ENCODE peak calls at places on chromosomes 1 and 21, in six cellular contexts. S is H9, D is Caco-2, Y is HFF-Myc, K is RWPE1, O is K562. X is an unnamed sample.

GRCh38 chr1:247054992-247055415 is 23.6 kb downstream of the ZNF670 start:
- DNase-seq in D (no peak), K (no peak), O (no peak), Y (no peak), S (no peak), X (no peak)

GRCh38 chr1:166974647-166975345 is 544 bp downstream of the ILDR2 start:
- DNase-seq in D (no peak), K (no peak), Y (no peak), S (no peak), O (no peak), X (no peak)

GRCh38 chr1:51296379-51297357 is 33.7 kb downstream of the TTC39A start:
- DNase-seq in K (peak; percentile 78), Y (peak; percentile 58), D (peak; percentile 88), S (peak; percentile 95), O (peak; percentile 90), X (peak; percentile 92)

GRCh38 chr1:9593492-9594465 is 5.1 kb downstream of the TMEM201 start:
- DNase-seq in D (peak; percentile 24), O (peak; percentile 83), Y (peak; percentile 68), S (peak; percentile 93), K (peak; percentile 75), X (peak; percentile 82)

GRCh38 chr1:168202941-168203654 is 22.7 kb upstream of the SFT2D2 start:
- DNase-seq in O (no peak), S (no peak), D (no peak), Y (peak; percentile 88), K (no peak), X (no peak)

GRCh38 chr1:235998812-235999211 is 66.1 kb downstream of the NID1 start:
- DNase-seq in S (no peak), O (no peak), D (no peak), Y (peak; percentile 69), K (no peak), X (no peak)

GRCh38 chr1:53449026-53449425 is 10.2 kb upstream of the DMRTB1 start:
- DNase-seq in K (peak; percentile 15), Y (no peak), S (no peak), D (no peak), O (no peak), X (no peak)

GRCh38 chr21:32257952-32258785 is 20.7 kb downstream of the MIS18A start:
- DNase-seq in O (peak; percentile 76), Y (peak; percentile 70), S (peak; percentile 68), K (peak; percentile 76), D (peak; percentile 72), X (peak; percentile 65)

GRCh38 chr21:42829954-42830353 is 49.4 kb downstream of the WDR4 start:
- DNase-seq in Y (no peak), D (no peak), K (no peak), S (no peak), O (no peak), X (no peak)

GRCh38 chr1:30285461-30286050 is 437.8 kb downstream of the MATN1 start:
- DNase-seq in K (no peak), D (no peak), O (no peak), Y (no peak), S (no peak), X (no peak)

GRCh38 chr21:31875424-31876097 is 2.7 kb downstream of the HUNK start:
- DNase-seq in O (no peak), K (no peak), Y (no peak), S (no peak), D (no peak), X (no peak)

GRCh38 chr1:201676061-201676644 is 137.2 kb downstream of the NAV1 start:
- DNase-seq in O (no peak), S (peak; percentile 59), K (no peak), D (no peak), Y (no peak), X (no peak)

GRCh38 chr1:10236405-10237156 is 26.2 kb downstream of the KIF1B start:
- DNase-seq in K (no peak), S (no peak), Y (no peak), D (no peak), O (no peak), X (no peak)

GRCh38 chr1:77051406-77051805 is 167.8 kb downstream of the PIGK start:
- DNase-seq in O (no peak), D (no peak), S (no peak), K (no peak), Y (no peak), X (no peak)

GRCh38 chr1:56223962-56224361 is 355.4 kb downstream of the PLPP3 start:
- DNase-seq in K (no peak), S (no peak), O (no peak), Y (no peak), D (no peak), X (no peak)

GRCh38 chr1:22641906-22642636 is 1.4 kb upstream of the C1QC start:
- DNase-seq in D (peak; percentile 84), S (peak; percentile 81), O (peak; percentile 94), K (peak; percentile 78), Y (no peak), X (peak; percentile 90)

GRCh38 chr1:203148127-203148526 is 20.6 kb downstream of the ADORA1 start:
- DNase-seq in K (peak; percentile 60), Y (no peak), D (no peak), S (peak; percentile 63), O (peak; percentile 64), X (no peak)

GRCh38 chr1:151828931-151829330 is 2.7 kb downstream of the RORC start:
- DNase-seq in K (peak; percentile 49), O (peak; percentile 65), D (peak; percentile 24), S (peak; percentile 83), Y (no peak), X (no peak)

GRCh38 chr1:43980255-43981134 is 1.5 kb downstream of the B4GALT2 start:
- DNase-seq in D (no peak), S (no peak), K (peak; percentile 64), O (no peak), Y (no peak), X (no peak)

GRCh38 chr1:181396171-181396670 is 87.1 kb upstream of the CACNA1E start:
- DNase-seq in Y (no peak), K (no peak), O (no peak), D (no peak), S (no peak), X (no peak)

GRCh38 chr1:94792473-94792875 is 27.7 kb upstream of the SLC44A3 start:
- DNase-seq in D (no peak), O (no peak), S (no peak), Y (peak; percentile 63), K (no peak), X (no peak)

GRCh38 chr1:232780354-232780753 is 24.9 kb upstream of the MAP10 start:
- DNase-seq in Y (no peak), K (no peak), O (no peak), D (no peak), S (no peak), X (no peak)

GRCh38 chr1:243708210-243708609 is 141.8 kb downstream of the AKT3 start:
- DNase-seq in D (no peak), Y (no peak), K (peak; percentile 5), O (no peak), S (no peak), X (no peak)

GRCh38 chr21:40706806-40707205 is 140.2 kb downstream of the DSCAM start:
- DNase-seq in D (no peak), O (no peak), S (no peak), K (no peak), Y (no peak), X (no peak)

GRCh38 chr1:35499652-35500176 is 57.5 kb downstream of the KIAA0319L start:
- DNase-seq in S (no peak), O (peak; percentile 79), Y (no peak), K (no peak), D (no peak), X (no peak)

GRCh38 chr21:25176637-25177412 is 430.5 kb downstream of the MRPL39 start:
- DNase-seq in S (no peak), Y (no peak), D (no peak), K (no peak), O (no peak), X (no peak)

GRCh38 chr1:226569879-226570547 is 21.4 kb downstream of the STUM start:
- DNase-seq in O (peak; percentile 80), S (peak; percentile 90), K (no peak), D (peak; percentile 72), Y (no peak), X (peak; percentile 45)
- TF ChIP-seq CTCF in O (peak; percentile 41), S (peak; percentile 73), K (no peak), D (peak; percentile 66), Y (peak; percentile 44), X (peak; percentile 56)

DNA sequence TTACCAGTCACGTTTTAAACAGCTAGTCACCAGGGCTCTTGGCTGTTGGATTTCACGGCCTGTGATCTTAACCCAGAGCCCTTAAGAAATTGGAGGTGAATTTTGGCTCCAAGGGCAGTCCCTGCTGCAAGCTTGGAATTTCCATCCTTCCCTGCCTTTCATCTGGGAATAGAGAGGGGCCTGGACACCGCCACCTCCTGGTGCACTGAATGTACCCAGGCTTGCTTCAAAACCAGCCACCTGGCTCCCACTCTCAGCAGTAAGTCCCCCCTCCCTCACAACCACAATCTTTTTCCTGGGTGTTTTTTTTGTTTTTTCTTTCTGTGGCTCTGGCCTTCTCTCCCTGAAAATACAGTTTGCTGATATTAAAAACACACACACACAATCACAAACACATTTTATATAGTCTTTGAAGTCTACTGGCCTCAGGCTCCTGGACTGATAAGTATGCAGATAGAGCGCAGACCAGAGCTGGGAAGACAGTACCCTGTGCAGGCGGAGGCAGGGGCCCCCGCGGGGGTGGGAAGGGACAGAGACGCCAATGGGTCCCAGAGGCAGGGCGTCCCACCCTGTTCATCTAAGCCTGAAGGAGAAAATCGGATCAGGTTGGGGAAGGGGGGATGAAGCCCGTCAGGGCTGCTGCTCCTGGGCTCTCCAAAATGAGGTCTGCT is 65.8 kb upstream of the IGSF21 start:
- DNase-seq in O (no peak), Y (no peak), D (peak; percentile 5), K (no peak), S (peak; percentile 36), X (no peak)
- TF ChIP-seq CTCF in O (peak; percentile 7), Y (no peak), D (peak; percentile 12), K (no peak), S (peak; percentile 63), X (no peak)

GRCh38 chr1:85259866-85260345 is 444 bp upstream of the C1orf52 start:
- DNase-seq in O (no peak), Y (no peak), S (no peak), D (no peak), K (no peak), X (no peak)
- TF ChIP-seq CTCF in O (no peak), Y (no peak), S (no peak), D (no peak), K (peak; percentile 69), X (no peak)

GRCh38 chr21:29378814-29379213 is 80.1 kb downstream of the BACH1 start:
- DNase-seq in D (no peak), S (no peak), K (no peak), O (no peak), Y (no peak), X (no peak)

GRCh38 chr21:29379517-29380054 is 80.9 kb downstream of the BACH1 start:
- DNase-seq in S (no peak), K (no peak), O (no peak), Y (no peak), D (no peak), X (no peak)

GRCh38 chr21:29377266-29377665 is 78.5 kb downstream of the BACH1 start:
- DNase-seq in S (no peak), D (no peak), Y (no peak), O (no peak), K (no peak), X (no peak)

GRCh38 chr21:29374481-29374880 is 75.8 kb downstream of the BACH1 start:
- DNase-seq in O (no peak), K (no peak), D (no peak), Y (no peak), S (no peak), X (no peak)

DNA sequence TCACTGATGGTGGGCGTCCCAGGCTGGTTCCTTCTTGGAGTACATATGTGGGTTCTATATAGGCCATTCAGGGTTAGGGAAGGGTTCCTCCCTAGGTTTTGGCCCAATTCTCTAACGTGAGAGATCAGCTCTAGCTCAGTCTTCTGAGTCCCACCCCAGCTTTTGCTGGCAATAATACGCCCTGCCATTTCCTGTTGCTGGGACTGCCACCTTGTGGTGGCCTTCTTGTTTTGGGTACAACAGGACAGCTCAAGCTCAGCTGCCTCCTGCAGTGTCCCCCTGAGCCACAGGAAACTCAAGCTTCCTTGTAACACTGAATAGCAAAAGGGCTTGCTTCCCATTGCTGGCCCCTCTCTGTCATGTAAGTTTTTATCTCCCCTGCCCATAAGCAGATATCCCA is 77.8 kb downstream of the BACH1 start:
- DNase-seq in O (peak; percentile 23), D (peak; percentile 30), S (peak; percentile 84), Y (peak; percentile 6), K (no peak), X (peak; percentile 8)
- TF ChIP-seq CTCF in O (peak; percentile 73), D (no peak), S (peak; percentile 78), Y (peak; percentile 55), K (no peak), X (peak; percentile 44)